ENCODE peak calls at places on chromosomes 4 and X, in six cellular contexts. A, B, P, R, Q and U are unnamed samples.

GRCh38 chr4:156977435-156978160 is 6.0 kb upstream of the PDGFC start:
- DNase-seq in Q (no peak), R (peak; percentile 79), A (no peak), P (peak; percentile 94), B (peak; percentile 94), U (no peak)

GRCh38 chr4:183987529-183987946 is 82.4 kb downstream of the STOX2 start:
- DNase-seq in R (peak; percentile 49), A (peak; percentile 90), Q (peak; percentile 32), P (peak; percentile 64), B (peak; percentile 68), U (peak; percentile 62)

GRCh38 chr4:123349401-123350190 is 47.0 kb upstream of the SPRY1 start:
- DNase-seq in A (peak; percentile 28), P (no peak), R (no peak), Q (no peak), B (no peak), U (no peak)

GRCh38 chrX:119686087-119686639 is 6.8 kb downstream of the SEPTIN6 start:
- DNase-seq in A (peak; percentile 72), R (no peak), B (peak; percentile 36), Q (peak; percentile 77), P (peak; percentile 44), U (no peak)

GRCh38 chr4:113145519-113146291 is 96.3 kb downstream of the ANK2 start:
- DNase-seq in P (no peak), R (no peak), B (peak; percentile 14), A (peak; percentile 75), Q (no peak), U (peak; percentile 60)

GRCh38 chr4:48588230-48588943 is 98.3 kb downstream of the ZAR1 start:
- DNase-seq in P (no peak), B (no peak), Q (no peak), A (no peak), R (no peak), U (no peak)

GRCh38 chrX:75067931-75068330 is 88.2 kb downstream of the ABCB7 start:
- DNase-seq in Q (no peak), P (no peak), A (no peak), R (no peak), B (no peak), U (no peak)

GRCh38 chr4:103150677-103151076 is 47.5 kb downstream of the CENPE start:
- DNase-seq in R (no peak), A (no peak), B (no peak), P (peak; percentile 73), Q (no peak), U (no peak)

GRCh38 chrX:42714981-42715688 is 62.8 kb downstream of the PPP1R2C start:
- DNase-seq in A (peak; percentile 83), B (no peak), P (peak; percentile 10), Q (no peak), R (no peak), U (peak; percentile 52)

GRCh38 chr4:139177888-139178609 is 1.0 kb upstream of the ELF2 start:
- DNase-seq in Q (peak; percentile 95), B (peak; percentile 83), A (peak; percentile 97), R (peak; percentile 87), P (peak; percentile 95), U (peak; percentile 94)

GRCh38 chrX:143580266-143580665 is 55.6 kb downstream of the SLITRK4 start:
- DNase-seq in R (no peak), Q (no peak), A (peak; percentile 30), P (no peak), B (no peak), U (no peak)

GRCh38 chrX:152220612-152221011 is 82.2 kb upstream of the MAGEA10 start:
- DNase-seq in R (peak; percentile 1), A (no peak), P (no peak), B (peak; percentile 6), Q (no peak), U (no peak)

GRCh38 chr4:89434364-89434988 is 126.9 kb upstream of the GPRIN3 start:
- DNase-seq in A (no peak), R (peak; percentile 18), B (no peak), Q (peak; percentile 74), P (peak; percentile 27), U (peak; percentile 28)

GRCh38 chrX:2464677-2465166 is 36.1 kb downstream of the DHRSX start:
- DNase-seq in Q (no peak), B (no peak), P (no peak), A (peak; percentile 84), R (no peak), U (no peak)

GRCh38 chrX:106039920-106040319 is 1.4 kb upstream of the SERPINA7 start:
- DNase-seq in R (no peak), Q (no peak), B (no peak), A (peak; percentile 22), P (no peak), U (peak; percentile 8)

GRCh38 chrX:46770006-46770816 is 11.3 kb upstream of the SLC9A7 start:
- DNase-seq in A (no peak), B (no peak), P (peak; percentile 76), R (no peak), Q (no peak), U (no peak)

GRCh38 chr4:106325800-106326199 is 9.4 kb downstream of the AIMP1 start:
- DNase-seq in Q (no peak), A (no peak), P (no peak), R (no peak), B (no peak), U (no peak)

GRCh38 chr4:6324999-6325790 is 55.5 kb downstream of the WFS1 start:
- DNase-seq in A (peak; percentile 48), P (peak; percentile 34), R (no peak), B (no peak), Q (no peak), U (no peak)

GRCh38 chrX:45758738-45759397 is 558.2 kb upstream of the DIPK2B start:
- DNase-seq in B (no peak), R (no peak), Q (no peak), A (no peak), P (peak; percentile 58), U (no peak)